ENCODE peak calls at places on chromosomes 6 and 20, in seven cellular contexts. One of them, this sample, is unnamed.

GRCh38 chr6:43391448-43392031 is 22.1 kb upstream of the ZNF318 start:
- DNase-seq in cardiac muscle cell: no peak
- DNase-seq in left ventricle myocardium inferior: no peak
- DNase-seq in endothelial cell of umbilical vein: no peak
- DNase-seq in endothelial cell: no peak
- DNase-seq in fibroblast of mammary gland: no peak
- DNase-seq in RWPE1: no peak
- DNase-seq in this sample: no peak

GRCh38 chr6:134741193-134741521 is 208.7 kb downstream of the ALDH8A1 start:
- DNase-seq in endothelial cell of umbilical vein: no peak
- DNase-seq in cardiac muscle cell: no peak
- DNase-seq in left ventricle myocardium inferior: no peak
- DNase-seq in fibroblast of mammary gland: no peak
- DNase-seq in RWPE1: no peak
- DNase-seq in endothelial cell: peak
- DNase-seq in this sample: no peak

GRCh38 chr6:4816904-4817303 is 40.7 kb downstream of the CDYL start:
- DNase-seq in cardiac muscle cell: no peak
- DNase-seq in fibroblast of mammary gland: no peak
- DNase-seq in endothelial cell: no peak
- DNase-seq in left ventricle myocardium inferior: no peak
- DNase-seq in endothelial cell of umbilical vein: no peak
- DNase-seq in RWPE1: no peak
- DNase-seq in this sample: no peak

GRCh38 chr20:23167436-23167835 is 81.3 kb upstream of the CD93 start:
- DNase-seq in RWPE1: no peak
- DNase-seq in fibroblast of mammary gland: peak
- DNase-seq in endothelial cell: no peak
- DNase-seq in left ventricle myocardium inferior: no peak
- DNase-seq in cardiac muscle cell: no peak
- DNase-seq in endothelial cell of umbilical vein: peak
- DNase-seq in this sample: no peak

GRCh38 chr20:63006611-63007471 is at the start of gene BHLHE23:
- DNase-seq in left ventricle myocardium inferior: peak
- DNase-seq in endothelial cell of umbilical vein: no peak
- DNase-seq in fibroblast of mammary gland: no peak
- DNase-seq in RWPE1: no peak
- DNase-seq in endothelial cell: no peak
- DNase-seq in cardiac muscle cell: peak
- DNase-seq in this sample: no peak

GRCh38 chr20:40767530-40767924 is 78.5 kb upstream of the MAFB start:
- DNase-seq in endothelial cell: no peak
- DNase-seq in left ventricle myocardium inferior: no peak
- DNase-seq in endothelial cell of umbilical vein: no peak
- DNase-seq in RWPE1: no peak
- DNase-seq in fibroblast of mammary gland: no peak
- DNase-seq in cardiac muscle cell: no peak
- DNase-seq in this sample: no peak

GRCh38 chr20:64279826-64280459 is 24.4 kb downstream of the PCMTD2 start:
- DNase-seq in fibroblast of mammary gland: no peak
- DNase-seq in cardiac muscle cell: no peak
- DNase-seq in endothelial cell: no peak
- DNase-seq in RWPE1: no peak
- DNase-seq in endothelial cell of umbilical vein: no peak
- DNase-seq in left ventricle myocardium inferior: no peak
- DNase-seq in this sample: no peak

GRCh38 chr20:49794336-49795124 is 18.1 kb upstream of the SLC9A8 start:
- DNase-seq in endothelial cell of umbilical vein: no peak
- DNase-seq in left ventricle myocardium inferior: no peak
- DNase-seq in cardiac muscle cell: peak
- DNase-seq in fibroblast of mammary gland: no peak
- DNase-seq in RWPE1: peak
- DNase-seq in endothelial cell: no peak
- DNase-seq in this sample: no peak

GRCh38 chr20:35006531-35006971 is 50.9 kb downstream of the MYH7B start:
- DNase-seq in RWPE1: no peak
- DNase-seq in endothelial cell of umbilical vein: no peak
- DNase-seq in left ventricle myocardium inferior: no peak
- DNase-seq in fibroblast of mammary gland: no peak
- DNase-seq in endothelial cell: no peak
- DNase-seq in cardiac muscle cell: no peak
- DNase-seq in this sample: no peak

DNA sequence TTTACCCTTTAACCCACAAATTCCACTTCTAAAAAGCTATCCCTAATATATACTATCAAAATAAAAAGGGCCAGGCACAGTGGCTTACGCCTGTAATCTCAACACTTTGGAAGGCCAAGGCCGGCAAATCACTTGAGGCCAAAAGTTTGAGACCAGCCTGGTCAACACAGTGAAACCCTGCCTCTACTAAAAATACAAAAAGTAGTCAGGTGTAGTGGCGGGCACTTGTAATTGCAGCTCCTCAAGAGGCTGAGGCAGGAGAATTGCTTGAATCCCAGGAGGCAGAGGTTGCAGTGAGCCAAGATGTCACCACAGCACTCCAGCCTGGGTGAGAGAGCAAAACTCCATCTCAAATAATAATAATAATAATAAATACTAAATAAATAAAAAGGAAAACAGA is 82.5 kb downstream of the TRIM27 start:
- DNase-seq in cardiac muscle cell: no peak
- DNase-seq in left ventricle myocardium inferior: no peak
- DNase-seq in endothelial cell of umbilical vein: no peak
- DNase-seq in endothelial cell: no peak
- DNase-seq in RWPE1: no peak
- DNase-seq in fibroblast of mammary gland: no peak
- DNase-seq in this sample: no peak
- TF ChIP-seq CTCF in cardiac muscle cell: no peak
- TF ChIP-seq CTCF in left ventricle myocardium inferior: no peak
- TF ChIP-seq CTCF in endothelial cell of umbilical vein: no peak
- TF ChIP-seq CTCF in endothelial cell: peak
- TF ChIP-seq CTCF in RWPE1: no peak
- TF ChIP-seq CTCF in fibroblast of mammary gland: no peak
- TF ChIP-seq CTCF in this sample: no peak

DNA sequence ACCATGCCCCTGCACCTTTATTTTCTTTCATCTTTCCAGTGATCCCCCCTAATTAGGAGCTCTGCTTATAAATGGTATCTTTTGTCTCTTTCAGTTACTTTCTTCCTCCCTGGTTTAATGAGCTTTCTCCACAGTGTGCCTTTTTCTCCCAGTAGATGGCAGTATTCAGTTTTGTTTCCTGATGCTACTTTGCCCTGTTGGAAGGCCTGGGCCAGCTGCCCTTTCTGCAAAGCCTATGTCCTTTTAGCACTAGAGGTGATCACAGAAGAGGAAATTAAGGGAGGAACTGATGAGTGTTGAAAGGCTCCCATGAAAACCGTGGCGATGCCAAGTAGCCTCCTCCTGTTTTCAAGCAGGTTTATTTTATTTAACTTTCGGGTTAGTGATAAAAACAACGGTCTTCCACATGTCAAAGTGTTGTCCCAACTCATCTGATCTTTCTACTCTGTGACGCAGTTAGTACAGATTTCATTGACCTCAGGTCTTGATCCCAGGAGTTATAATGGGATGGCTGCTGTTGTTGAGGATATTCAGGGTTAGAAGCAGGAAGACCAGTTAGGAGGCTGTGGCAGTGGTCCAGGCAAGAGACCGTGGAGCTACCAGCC is 184.2 kb upstream of the BMP2 start:
- DNase-seq in cardiac muscle cell: peak
- DNase-seq in left ventricle myocardium inferior: peak
- DNase-seq in RWPE1: peak
- DNase-seq in fibroblast of mammary gland: peak
- DNase-seq in endothelial cell of umbilical vein: peak
- DNase-seq in endothelial cell: peak
- DNase-seq in this sample: no peak
- TF ChIP-seq CTCF in cardiac muscle cell: peak
- TF ChIP-seq CTCF in left ventricle myocardium inferior: peak
- TF ChIP-seq CTCF in RWPE1: peak
- TF ChIP-seq CTCF in fibroblast of mammary gland: peak
- TF ChIP-seq CTCF in endothelial cell of umbilical vein: peak
- TF ChIP-seq CTCF in endothelial cell: peak
- TF ChIP-seq CTCF in this sample: peak

DNA sequence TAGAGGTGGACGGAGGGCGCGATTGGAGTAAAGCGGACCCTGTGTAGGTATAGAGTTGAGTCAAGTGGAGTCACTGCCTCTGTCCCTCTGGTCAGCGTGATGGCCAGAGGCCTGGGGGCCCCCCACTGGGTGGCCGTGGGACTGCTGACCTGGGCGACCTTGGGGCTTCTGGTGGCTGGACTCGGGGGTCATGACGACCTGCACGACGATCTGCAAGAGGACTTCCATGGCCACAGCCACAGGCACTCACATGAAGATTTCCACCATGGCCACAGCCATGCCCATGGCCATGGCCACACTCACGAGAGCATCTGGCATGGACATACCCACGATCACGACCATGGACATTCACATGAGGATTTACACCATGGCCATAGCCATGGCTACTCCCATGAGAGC is 479 bp downstream of the SLC39A7 start:
- DNase-seq in endothelial cell of umbilical vein: no peak
- DNase-seq in cardiac muscle cell: peak
- DNase-seq in RWPE1: no peak
- DNase-seq in endothelial cell: no peak
- DNase-seq in fibroblast of mammary gland: no peak
- DNase-seq in left ventricle myocardium inferior: no peak
- DNase-seq in this sample: no peak
- TF ChIP-seq CTCF in endothelial cell of umbilical vein: no peak
- TF ChIP-seq CTCF in cardiac muscle cell: no peak
- TF ChIP-seq CTCF in RWPE1: no peak
- TF ChIP-seq CTCF in endothelial cell: no peak
- TF ChIP-seq CTCF in fibroblast of mammary gland: no peak
- TF ChIP-seq CTCF in left ventricle myocardium inferior: no peak
- TF ChIP-seq CTCF in this sample: no peak

DNA sequence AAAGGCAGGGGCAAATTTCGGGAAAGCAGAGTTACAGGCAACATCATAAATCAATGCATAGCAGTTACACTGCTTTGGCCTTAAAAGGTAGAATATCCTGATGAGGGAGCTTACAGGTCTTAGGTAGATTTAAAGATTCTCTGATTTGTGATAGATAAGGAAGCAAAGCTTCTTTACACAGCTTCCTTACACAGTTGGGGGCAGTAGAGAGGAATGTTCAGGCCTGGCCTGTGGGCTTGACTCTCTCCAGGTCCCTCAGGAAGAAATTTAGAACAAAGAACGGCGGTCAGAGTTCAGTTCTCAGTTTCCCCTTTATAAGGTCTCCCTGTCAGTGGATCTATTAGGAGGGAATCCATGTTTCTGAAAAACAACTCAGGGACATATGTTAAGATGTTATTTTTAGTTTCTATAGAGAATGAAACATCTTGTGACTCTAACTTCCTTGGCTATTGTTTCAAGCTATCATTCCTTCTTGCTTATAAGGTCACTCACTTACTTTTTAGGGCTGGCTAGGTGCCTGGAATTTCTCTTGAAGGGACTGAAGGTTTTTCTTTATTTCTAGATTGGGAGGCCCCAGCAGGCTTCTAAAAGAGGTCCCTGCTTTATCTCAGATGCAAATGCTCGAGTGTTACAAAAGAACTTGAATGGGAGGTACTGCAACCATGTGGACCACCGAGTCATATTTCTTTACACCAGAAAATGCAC is 11.8 kb downstream of the HLA-B start:
- DNase-seq in endothelial cell: no peak
- DNase-seq in fibroblast of mammary gland: no peak
- DNase-seq in RWPE1: no peak
- DNase-seq in cardiac muscle cell: peak
- DNase-seq in left ventricle myocardium inferior: no peak
- DNase-seq in endothelial cell of umbilical vein: no peak
- DNase-seq in this sample: no peak
- TF ChIP-seq CTCF in endothelial cell: no peak
- TF ChIP-seq CTCF in fibroblast of mammary gland: no peak
- TF ChIP-seq CTCF in RWPE1: no peak
- TF ChIP-seq CTCF in cardiac muscle cell: no peak
- TF ChIP-seq CTCF in left ventricle myocardium inferior: no peak
- TF ChIP-seq CTCF in endothelial cell of umbilical vein: no peak
- TF ChIP-seq CTCF in this sample: no peak

DNA sequence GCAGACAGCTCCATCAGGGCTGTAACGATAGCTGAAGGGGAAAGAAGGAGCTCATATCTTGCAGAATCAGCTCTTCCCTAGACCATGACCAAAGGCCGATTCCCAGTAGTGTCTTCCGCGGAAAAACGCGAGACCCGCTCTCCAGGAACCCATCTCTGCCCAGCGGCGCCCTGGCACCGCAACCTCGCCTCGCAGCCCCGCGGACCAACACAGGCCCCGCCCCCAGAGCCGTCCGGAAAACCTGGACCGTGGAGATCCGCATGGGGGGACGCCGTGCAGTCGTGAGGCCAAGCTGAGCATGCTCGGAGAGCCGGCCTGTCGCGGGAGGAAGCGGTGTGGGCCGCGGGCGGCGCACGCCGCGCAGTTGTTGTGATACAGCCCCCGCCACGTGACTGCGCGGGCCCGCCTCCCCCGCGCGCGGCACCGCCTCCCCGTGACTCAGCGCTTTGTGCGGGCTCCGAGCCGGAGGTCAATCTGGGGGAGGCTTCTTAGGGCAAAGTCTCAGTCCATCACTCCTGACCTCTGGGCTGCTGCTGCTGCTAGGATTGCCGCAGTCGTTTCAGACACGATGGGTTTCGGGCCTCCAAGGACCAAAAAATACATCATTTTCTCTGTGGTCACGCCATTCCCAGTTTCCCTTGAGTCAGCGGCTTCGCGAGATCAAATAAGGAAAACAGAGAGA is 3.1 kb upstream of the GCLC start:
- DNase-seq in cardiac muscle cell: peak
- DNase-seq in endothelial cell: peak
- DNase-seq in endothelial cell of umbilical vein: peak
- DNase-seq in RWPE1: peak
- DNase-seq in fibroblast of mammary gland: peak
- DNase-seq in left ventricle myocardium inferior: peak
- DNase-seq in this sample: peak
- TF ChIP-seq CTCF in cardiac muscle cell: no peak
- TF ChIP-seq CTCF in endothelial cell: no peak
- TF ChIP-seq CTCF in endothelial cell of umbilical vein: no peak
- TF ChIP-seq CTCF in RWPE1: no peak
- TF ChIP-seq CTCF in fibroblast of mammary gland: no peak
- TF ChIP-seq CTCF in left ventricle myocardium inferior: no peak
- TF ChIP-seq CTCF in this sample: peak

GRCh38 chr20:1423625-1424106 is 30.8 kb upstream of the FKBP1A start:
- DNase-seq in RWPE1: no peak
- DNase-seq in endothelial cell: peak
- DNase-seq in left ventricle myocardium inferior: no peak
- DNase-seq in cardiac muscle cell: peak
- DNase-seq in fibroblast of mammary gland: peak
- DNase-seq in endothelial cell of umbilical vein: peak
- DNase-seq in this sample: no peak
- TF ChIP-seq CTCF in RWPE1: no peak
- TF ChIP-seq CTCF in endothelial cell: no peak
- TF ChIP-seq CTCF in left ventricle myocardium inferior: no peak
- TF ChIP-seq CTCF in cardiac muscle cell: peak
- TF ChIP-seq CTCF in fibroblast of mammary gland: no peak
- TF ChIP-seq CTCF in endothelial cell of umbilical vein: no peak
- TF ChIP-seq CTCF in this sample: no peak

DNA sequence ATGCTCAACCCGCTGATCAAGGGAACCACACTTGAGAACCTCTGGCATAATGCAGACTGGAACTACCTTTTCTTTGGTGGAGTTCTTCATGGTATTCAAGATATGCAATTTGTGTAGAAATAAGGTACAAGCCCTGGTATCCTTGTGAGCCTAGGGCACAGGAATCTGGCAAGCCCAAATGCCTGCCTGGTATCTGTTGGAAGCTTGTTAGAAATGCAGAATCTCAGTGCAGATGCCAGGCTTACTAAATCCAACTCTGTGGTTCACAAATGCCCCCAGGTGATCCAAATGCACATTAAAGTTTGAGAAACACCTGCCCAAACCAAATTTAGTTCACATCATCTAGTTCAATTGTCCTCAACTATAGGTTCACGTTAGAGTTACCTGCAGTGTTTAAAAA is 159.8 kb upstream of the LAMP5 start:
- DNase-seq in left ventricle myocardium inferior: no peak
- DNase-seq in RWPE1: no peak
- DNase-seq in cardiac muscle cell: no peak
- DNase-seq in endothelial cell: no peak
- DNase-seq in fibroblast of mammary gland: no peak
- DNase-seq in endothelial cell of umbilical vein: no peak
- DNase-seq in this sample: no peak
- TF ChIP-seq CTCF in left ventricle myocardium inferior: no peak
- TF ChIP-seq CTCF in RWPE1: no peak
- TF ChIP-seq CTCF in cardiac muscle cell: no peak
- TF ChIP-seq CTCF in endothelial cell: no peak
- TF ChIP-seq CTCF in fibroblast of mammary gland: no peak
- TF ChIP-seq CTCF in endothelial cell of umbilical vein: no peak
- TF ChIP-seq CTCF in this sample: no peak